ENCODE peak calls at places on chromosomes 3 and 15, in six cellular contexts. J, C, Q, H, K and B are unnamed samples.

GRCh38 chr15:98881526-98882517 is 125.8 kb downstream of the PGPEP1L start:
- DNase-seq in Q (peak), C (no peak), K (peak), J (peak), H (peak), B (no peak)

GRCh38 chr3:173660645-173661299 is 263.2 kb downstream of the NLGN1 start:
- DNase-seq in Q (no peak), H (no peak), C (no peak), J (no peak), K (no peak), B (no peak)

GRCh38 chr3:120450914-120451669 is at the start of gene FSTL1:
- DNase-seq in K (no peak), J (peak), H (no peak), Q (no peak), C (no peak), B (no peak)

GRCh38 chr3:64123931-64124330 is 100.6 kb upstream of the PSMD6 start:
- DNase-seq in C (no peak), H (no peak), K (no peak), J (no peak), Q (no peak), B (no peak)

GRCh38 chr3:112519424-112520001 is 20.2 kb upstream of the BTLA start:
- DNase-seq in K (peak), H (peak), Q (peak), J (peak), C (no peak), B (peak)

GRCh38 chr3:63029921-63030320 is 154.7 kb upstream of the CADPS start:
- DNase-seq in H (no peak), C (no peak), J (no peak), Q (no peak), K (no peak), B (no peak)

GRCh38 chr3:30496496-30496966 is 109.9 kb upstream of the TGFBR2 start:
- DNase-seq in Q (no peak), C (no peak), H (no peak), J (no peak), K (no peak), B (no peak)

GRCh38 chr15:69760263-69760855 is 307.7 kb downstream of the RPLP1 start:
- DNase-seq in K (no peak), Q (no peak), J (no peak), H (no peak), C (no peak), B (no peak)

GRCh38 chr15:97944724-97945123 is 15.8 kb upstream of the ARRDC4 start:
- DNase-seq in K (no peak), Q (no peak), J (no peak), C (no peak), H (no peak), B (no peak)

GRCh38 chr15:55652909-55653495 is 64.9 kb upstream of the PYGO1 start:
- DNase-seq in Q (no peak), H (no peak), J (no peak), K (no peak), C (no peak), B (no peak)

GRCh38 chr15:34241376-34242350 is 16.8 kb downstream of the EMC4 start:
- DNase-seq in K (no peak), H (peak), C (no peak), J (peak), Q (peak), B (no peak)

GRCh38 chr3:108407858-108408257 is 102.5 kb downstream of the MYH15 start:
- DNase-seq in H (no peak), J (no peak), Q (no peak), K (no peak), C (no peak), B (no peak)

GRCh38 chr3:62727576-62727975 is 147.6 kb downstream of the CADPS start:
- DNase-seq in H (no peak), K (no peak), C (no peak), J (no peak), Q (no peak), B (no peak)

GRCh38 chr3:174775603-174776002 is 83.5 kb upstream of the NAALADL2 start:
- DNase-seq in J (no peak), H (no peak), Q (no peak), C (no peak), K (no peak), B (no peak)

GRCh38 chr3:190718691-190719090 is 143.8 kb downstream of the GMNC start:
- DNase-seq in Q (no peak), J (no peak), H (no peak), C (no peak), K (no peak), B (no peak)

GRCh38 chr15:27353837-27354236 is 382.9 kb downstream of the GABRG3 start:
- DNase-seq in H (no peak), C (no peak), J (no peak), Q (no peak), K (no peak), B (no peak)

GRCh38 chr3:155418426-155418825 is 124.9 kb upstream of the STRIT1 start:
- DNase-seq in C (no peak), K (no peak), J (peak), H (no peak), Q (no peak), B (no peak)

GRCh38 chr15:85689729-85690128 is 105.0 kb downstream of the KLHL25 start:
- DNase-seq in K (no peak), J (no peak), H (no peak), C (peak), Q (no peak), B (peak)

DNA sequence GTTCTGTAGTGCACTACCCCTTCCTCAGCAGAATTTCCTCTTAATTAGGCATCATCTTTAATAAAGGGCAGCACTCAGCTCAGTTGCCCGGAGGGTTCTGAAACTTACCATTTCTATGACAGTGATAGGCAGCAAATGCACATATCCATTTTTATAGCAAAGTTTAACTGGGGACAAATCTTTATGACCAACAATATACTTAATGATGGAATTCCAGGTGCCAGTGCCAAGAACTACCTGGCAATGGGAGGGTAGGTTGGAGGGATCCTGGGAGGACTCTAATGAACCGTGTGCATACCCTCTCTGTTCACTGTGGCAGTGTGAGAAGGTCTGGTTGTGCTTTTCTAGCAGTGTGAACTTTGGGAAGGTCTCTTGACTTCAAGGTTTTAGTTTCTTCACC is 404.3 kb upstream of the TPM1 start:
- DNase-seq in J (no peak), Q (no peak), C (no peak), H (no peak), K (no peak), B (no peak)
- H3K9ac ChIP-seq in J (no peak), Q (no peak), C (no peak), H (no peak), K (no peak), B (no peak)

GRCh38 chr3:18086078-18086477 is 339.1 kb downstream of the SATB1 start:
- DNase-seq in K (no peak), Q (no peak), C (no peak), J (no peak), H (no peak), B (no peak)
- H3K4me3 ChIP-seq in K (no peak), Q (no peak), C (no peak), J (no peak), H (no peak), B (no peak)

GRCh38 chr3:94524102-94524922 is 461.5 kb downstream of the NSUN3 start:
- DNase-seq in C (no peak), K (no peak), H (peak), Q (no peak), J (no peak), B (no peak)
- TF ChIP-seq YY1 in C (no peak), K (no peak), H (no peak), Q (no peak), J (no peak), B (no peak)

GRCh38 chr15:54528021-54528420 is 549.8 kb downstream of the UNC13C start:
- DNase-seq in K (no peak), Q (no peak), C (no peak), H (no peak), J (no peak), B (no peak)
- H3K9ac ChIP-seq in K (no peak), Q (no peak), C (no peak), H (no peak), J (no peak), B (no peak)

DNA sequence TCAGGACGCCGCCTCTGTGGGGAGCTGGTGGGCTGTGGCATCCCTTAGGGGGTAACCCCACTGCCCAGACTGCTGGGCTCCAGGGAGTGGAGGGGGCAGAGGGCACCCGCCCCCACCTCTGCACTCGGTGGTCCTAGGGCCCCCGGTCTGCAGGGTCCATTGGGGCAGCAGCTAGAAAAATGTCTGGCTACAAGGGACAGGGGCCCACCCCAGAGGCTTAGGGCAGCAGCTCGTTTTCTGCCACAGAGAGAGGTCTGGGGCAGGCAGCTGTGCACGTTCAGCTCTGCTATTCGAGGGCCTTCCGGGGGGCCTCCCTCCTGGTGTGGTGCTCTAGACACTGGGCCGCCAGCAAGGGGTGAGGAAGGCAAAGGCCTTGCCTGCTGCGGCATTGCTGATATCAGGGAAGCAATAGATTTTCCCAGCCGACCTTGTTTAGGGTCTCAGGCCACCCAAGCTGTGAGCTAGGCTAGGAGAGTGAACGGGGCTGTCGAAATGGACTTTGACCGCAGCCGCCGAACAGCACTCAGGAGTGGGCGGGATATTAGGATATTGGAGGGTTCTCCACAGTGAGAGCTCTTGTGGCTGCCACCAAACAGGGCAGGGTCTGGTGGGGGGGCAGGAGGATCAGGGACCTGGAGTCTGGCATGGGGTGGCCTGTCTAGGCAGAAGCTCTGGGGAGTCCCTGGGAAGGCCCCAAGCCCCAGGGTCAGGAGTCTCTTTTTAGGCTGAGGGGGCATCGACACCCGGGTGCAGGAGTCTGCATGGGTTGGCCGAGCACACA is 61.4 kb upstream of the KLF13 start:
- DNase-seq in K (no peak), C (no peak), J (no peak), Q (no peak), H (peak), B (no peak)
- H3K4me3 ChIP-seq in K (no peak), C (no peak), J (no peak), Q (no peak), H (peak), B (no peak)

GRCh38 chr3:170058127-170058526 is 20.3 kb downstream of the GPR160 start:
- DNase-seq in C (no peak), J (no peak), Q (no peak), K (no peak), H (no peak), B (no peak)
- TF ChIP-seq YY1 in C (no peak), J (no peak), Q (no peak), K (no peak), H (no peak), B (no peak)

GRCh38 chr15:64772964-64773363 is 2.4 kb downstream of the RBPMS2 start:
- DNase-seq in Q (no peak), H (no peak), K (no peak), C (no peak), J (no peak), B (no peak)

GRCh38 chr15:64772488-64772887 is 2.9 kb downstream of the RBPMS2 start:
- DNase-seq in J (no peak), C (no peak), K (no peak), H (no peak), Q (no peak), B (no peak)

GRCh38 chr15:64774556-64775523 is 549 bp downstream of the RBPMS2 start:
- DNase-seq in H (no peak), C (no peak), J (peak), K (no peak), Q (peak), B (no peak)

GRCh38 chr15:64775551-64776401 is at the start of gene RBPMS2:
- DNase-seq in K (no peak), Q (peak), H (no peak), C (no peak), J (peak), B (no peak)

GRCh38 chr15:64773606-64774555 is 1.5 kb downstream of the RBPMS2 start:
- DNase-seq in C (no peak), H (no peak), K (no peak), J (peak), Q (no peak), B (no peak)
- H3K9ac ChIP-seq in C (peak), H (no peak), K (peak), J (peak), Q (no peak), B (peak)

GRCh38 chr3:184574552-184575430 is 13.2 kb downstream of the EPHB3 start:
- DNase-seq in H (no peak), K (no peak), Q (no peak), C (no peak), J (peak), B (peak)
- H3K4me3 ChIP-seq in H (no peak), K (no peak), Q (no peak), C (peak), J (no peak), B (no peak)

GRCh38 chr3:133792171-133792763 is 13.3 kb upstream of the SRPRB start:
- DNase-seq in H (no peak), J (no peak), C (no peak), K (peak), Q (no peak), B (peak)
- TF ChIP-seq YY1 in H (no peak), J (peak), C (no peak), K (no peak), Q (no peak), B (no peak)

DNA sequence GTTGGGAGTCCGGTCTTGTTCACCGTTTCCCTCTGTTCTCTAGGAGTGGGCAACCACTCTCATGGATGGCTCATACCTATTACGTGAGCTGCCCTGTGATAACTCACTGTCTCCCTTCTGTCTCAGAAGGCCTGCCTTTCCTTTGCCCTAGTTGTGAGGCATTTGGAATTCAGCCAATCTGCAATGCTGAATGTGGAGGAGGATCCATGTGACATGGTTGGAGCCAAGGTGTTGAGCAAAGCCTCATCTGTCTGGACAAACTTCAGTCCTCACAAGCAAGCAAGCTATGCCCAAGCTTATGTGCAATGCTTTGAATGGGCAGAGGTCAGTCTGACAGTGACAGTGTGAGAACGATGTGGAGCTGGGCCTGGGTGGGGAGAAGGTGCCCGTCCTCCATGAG is 37.8 kb upstream of the ATP10A start:
- DNase-seq in Q (no peak), J (no peak), C (no peak), H (no peak), K (no peak), B (no peak)
- H3K9ac ChIP-seq in Q (no peak), J (no peak), C (no peak), H (no peak), K (no peak), B (no peak)